ENCODE peak calls at places on chromosomes 11 and 22, in five cellular contexts. One of them, this sample, is unnamed.

GRCh38 chr11:131037873-131038272 is 121.6 kb upstream of the SNX19 start:
- DNase-seq in neural progenitor cell: peak; percentile 16
- DNase-seq in SK-N-SH: no peak
- DNase-seq in GM23338: peak; percentile 24
- DNase-seq in PC-9: no peak
- DNase-seq in this sample: no peak

GRCh38 chr11:11731311-11732083 is 109.7 kb upstream of the GALNT18 start:
- DNase-seq in SK-N-SH: no peak
- DNase-seq in PC-9: no peak
- DNase-seq in GM23338: no peak
- DNase-seq in neural progenitor cell: no peak
- DNase-seq in this sample: peak; percentile 85

GRCh38 chr11:27183672-27184457 is 143.2 kb downstream of the BBOX1 start:
- DNase-seq in neural progenitor cell: peak; percentile 75
- DNase-seq in PC-9: peak; percentile 56
- DNase-seq in GM23338: peak; percentile 82
- DNase-seq in SK-N-SH: peak; percentile 25
- DNase-seq in this sample: peak; percentile 86

GRCh38 chr22:27494821-27495220 is 306.7 kb downstream of the MN1 start:
- DNase-seq in neural progenitor cell: peak; percentile 92
- DNase-seq in GM23338: peak; percentile 32
- DNase-seq in SK-N-SH: no peak
- DNase-seq in PC-9: no peak
- DNase-seq in this sample: no peak

GRCh38 chr11:130874955-130875531 is 41.2 kb downstream of the SNX19 start:
- DNase-seq in SK-N-SH: no peak
- DNase-seq in PC-9: no peak
- DNase-seq in GM23338: no peak
- DNase-seq in neural progenitor cell: no peak
- DNase-seq in this sample: peak; percentile 20

GRCh38 chr11:70078796-70079616 is 889 bp downstream of the ANO1 start:
- DNase-seq in neural progenitor cell: peak; percentile 36
- DNase-seq in GM23338: peak; percentile 57
- DNase-seq in SK-N-SH: peak; percentile 59
- DNase-seq in PC-9: no peak
- DNase-seq in this sample: no peak

GRCh38 chr22:30324008-30324730 is 2.6 kb downstream of the TBC1D10A start:
- DNase-seq in PC-9: no peak
- DNase-seq in SK-N-SH: no peak
- DNase-seq in GM23338: no peak
- DNase-seq in neural progenitor cell: no peak
- DNase-seq in this sample: peak; percentile 77

GRCh38 chr11:58770627-58771457 is 39.1 kb upstream of the GLYAT start:
- DNase-seq in neural progenitor cell: no peak
- DNase-seq in PC-9: peak; percentile 89
- DNase-seq in SK-N-SH: no peak
- DNase-seq in GM23338: no peak
- DNase-seq in this sample: peak; percentile 91

GRCh38 chr22:23384451-23384850 is 195.6 kb downstream of the IGLL1 start:
- DNase-seq in PC-9: no peak
- DNase-seq in SK-N-SH: no peak
- DNase-seq in GM23338: no peak
- DNase-seq in neural progenitor cell: no peak
- DNase-seq in this sample: no peak

GRCh38 chr22:44839061-44839460 is 86.7 kb downstream of the ARHGAP8 start:
- DNase-seq in PC-9: no peak
- DNase-seq in GM23338: no peak
- DNase-seq in neural progenitor cell: no peak
- DNase-seq in SK-N-SH: no peak
- DNase-seq in this sample: no peak

DNA sequence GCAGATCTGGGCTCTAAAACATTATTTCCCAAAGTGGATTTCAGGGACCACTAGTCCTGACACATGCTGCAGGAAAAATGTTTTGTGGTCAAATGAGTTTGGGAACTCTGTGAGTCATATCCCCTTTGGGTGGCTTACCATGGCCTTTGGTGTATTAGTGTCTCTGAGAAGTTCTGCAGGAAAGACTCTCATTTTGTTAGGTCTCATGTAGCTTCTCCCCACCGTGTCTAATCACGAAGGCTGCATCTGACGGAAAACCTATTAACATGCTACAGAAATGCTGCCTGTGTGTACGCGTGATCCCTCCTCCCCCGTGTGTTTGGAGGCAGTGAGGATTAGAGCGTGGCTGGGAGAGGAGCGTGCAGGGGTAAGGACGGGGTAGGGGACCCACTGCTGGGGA is 191.7 kb downstream of the ST3GAL4 start:
- DNase-seq in neural progenitor cell: no peak
- DNase-seq in GM23338: no peak
- DNase-seq in SK-N-SH: no peak
- DNase-seq in PC-9: no peak
- DNase-seq in this sample: peak; percentile 87
- H3K4me2 ChIP-seq in neural progenitor cell: no peak overlapping the region
- H3K4me2 ChIP-seq in GM23338: no peak overlapping the region
- H3K4me2 ChIP-seq in SK-N-SH: peak overlapping the region; percentile 35
- H3K4me2 ChIP-seq in PC-9: no peak overlapping the region
- H3K4me2 ChIP-seq in this sample: peak overlapping the region; percentile 44

GRCh38 chr11:126417463-126417862 is 62.0 kb downstream of the ST3GAL4 start:
- DNase-seq in GM23338: no peak
- DNase-seq in neural progenitor cell: no peak
- DNase-seq in PC-9: no peak
- DNase-seq in SK-N-SH: no peak
- DNase-seq in this sample: no peak
- H3K4me3 ChIP-seq in GM23338: peak overlapping the region; percentile 56
- H3K4me3 ChIP-seq in neural progenitor cell: no peak overlapping the region
- H3K4me3 ChIP-seq in PC-9: no peak overlapping the region
- H3K4me3 ChIP-seq in SK-N-SH: no peak overlapping the region
- H3K4me3 ChIP-seq in this sample: no peak overlapping the region

DNA sequence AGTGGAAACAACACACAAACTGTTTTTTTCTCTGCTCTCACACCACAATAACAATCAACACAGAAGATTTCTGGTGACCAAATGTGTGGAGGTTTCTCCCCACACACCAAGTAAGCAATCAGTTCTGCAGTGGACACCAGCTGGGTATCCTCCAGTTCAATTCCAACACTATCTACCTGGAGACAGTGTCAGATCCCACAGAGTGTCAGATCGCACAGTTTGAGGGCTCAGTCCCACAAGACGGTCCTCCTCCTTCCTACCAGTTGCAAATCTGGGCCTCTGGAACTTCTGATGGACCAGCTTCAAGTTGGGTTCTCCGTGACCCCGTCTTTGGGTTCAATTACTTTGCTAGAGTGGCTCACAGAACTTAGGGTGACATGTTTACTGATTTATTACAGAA is 9.0 kb downstream of the SWAP70 start:
- DNase-seq in SK-N-SH: no peak
- DNase-seq in neural progenitor cell: no peak
- DNase-seq in PC-9: no peak
- DNase-seq in GM23338: no peak
- DNase-seq in this sample: no peak
- H3F3A ChIP-seq in SK-N-SH: peaks cover 11% of the 10 kb centered on the region
- H3F3A ChIP-seq in neural progenitor cell: peaks cover 54% of the 10 kb centered on the region
- H3F3A ChIP-seq in PC-9: no peaks in the 10 kb centered on the region
- H3F3A ChIP-seq in GM23338: no peaks in the 10 kb centered on the region
- H3F3A ChIP-seq in this sample: peaks cover 15% of the 10 kb centered on the region

DNA sequence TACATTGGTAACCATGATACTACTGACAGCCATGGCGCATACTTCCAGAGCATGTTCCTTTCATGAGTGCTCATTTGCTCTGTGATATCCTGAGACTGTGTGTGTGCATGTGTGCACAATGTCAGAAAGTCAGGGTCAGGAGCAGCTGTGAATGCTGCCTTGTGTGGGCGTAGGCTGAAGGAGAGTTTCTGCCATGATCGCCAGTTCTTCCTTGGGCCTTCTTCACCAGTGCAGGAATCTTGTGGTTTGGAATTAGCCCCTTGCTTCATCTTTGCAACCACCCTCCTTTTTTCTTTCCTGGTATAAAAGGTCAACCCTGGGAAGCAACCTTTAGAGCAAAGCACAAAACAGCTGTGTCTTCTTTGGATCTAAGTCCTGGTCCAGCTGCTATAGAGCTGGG is 10.3 kb downstream of the TUBA8 start:
- DNase-seq in SK-N-SH: no peak
- DNase-seq in PC-9: no peak
- DNase-seq in GM23338: no peak
- DNase-seq in neural progenitor cell: no peak
- DNase-seq in this sample: no peak
- H3K4me2 ChIP-seq in SK-N-SH: no peak overlapping the region
- H3K4me2 ChIP-seq in PC-9: no peak overlapping the region
- H3K4me2 ChIP-seq in GM23338: no peak overlapping the region
- H3K4me2 ChIP-seq in neural progenitor cell: no peak overlapping the region
- H3K4me2 ChIP-seq in this sample: no peak overlapping the region

DNA sequence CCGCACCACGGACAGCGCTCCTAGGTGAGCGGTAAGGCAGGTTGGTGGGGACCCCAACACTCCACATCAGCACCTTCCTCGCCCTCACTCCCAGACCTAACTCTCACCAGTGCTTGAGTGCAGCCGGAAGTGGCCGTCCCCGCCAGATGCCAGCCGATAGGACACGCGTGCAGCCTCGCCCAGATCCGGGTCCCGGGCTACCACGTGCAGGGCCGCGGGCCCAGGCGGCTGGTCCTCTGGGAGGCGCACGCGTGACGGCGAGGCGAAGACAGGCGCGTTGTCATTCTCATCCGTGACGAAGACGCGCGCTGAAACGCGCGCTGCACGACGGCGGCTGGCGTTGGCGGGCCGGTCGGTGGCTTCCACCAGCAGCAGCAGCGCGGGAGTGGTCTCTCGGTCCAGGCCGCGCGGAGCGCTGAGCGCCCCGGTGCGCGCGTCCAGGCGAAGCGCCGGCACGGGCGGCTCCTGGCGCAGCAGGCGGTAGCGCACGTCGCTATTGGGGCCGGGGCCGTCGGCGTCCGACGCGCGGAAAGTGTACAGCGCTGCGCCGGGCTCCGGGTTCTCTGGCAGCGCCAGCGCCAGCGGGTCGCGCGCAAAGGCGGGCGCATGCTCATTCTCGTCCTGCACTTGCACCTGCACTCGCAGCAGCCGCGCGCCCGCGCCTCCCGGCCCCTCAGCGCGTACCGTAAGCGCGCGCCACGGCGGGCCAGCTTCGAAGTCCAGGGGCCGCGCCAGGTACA is 10.8 kb upstream of the TPP1 start:
- DNase-seq in PC-9: no peak
- DNase-seq in neural progenitor cell: peak; percentile 84
- DNase-seq in GM23338: peak; percentile 87
- DNase-seq in SK-N-SH: no peak
- DNase-seq in this sample: no peak
- H3K4me3 ChIP-seq in PC-9: no peak overlapping the region
- H3K4me3 ChIP-seq in neural progenitor cell: peak overlapping the region; percentile 51
- H3K4me3 ChIP-seq in GM23338: peak overlapping the region; percentile 69
- H3K4me3 ChIP-seq in SK-N-SH: no peak overlapping the region
- H3K4me3 ChIP-seq in this sample: no peak overlapping the region

GRCh38 chr11:73996161-73996747 is 12.6 kb downstream of the UCP3 start:
- DNase-seq in PC-9: no peak
- DNase-seq in neural progenitor cell: no peak
- DNase-seq in GM23338: no peak
- DNase-seq in SK-N-SH: no peak
- DNase-seq in this sample: no peak
- H3F3A ChIP-seq in PC-9: no peaks in the 10 kb centered on the region
- H3F3A ChIP-seq in neural progenitor cell: no peaks in the 10 kb centered on the region
- H3F3A ChIP-seq in GM23338: no peaks in the 10 kb centered on the region
- H3F3A ChIP-seq in SK-N-SH: peaks cover 4% of the 10 kb centered on the region
- H3F3A ChIP-seq in this sample: no peaks in the 10 kb centered on the region

GRCh38 chr11:36890841-36891240 is 292.8 kb upstream of the RAG2 start:
- DNase-seq in neural progenitor cell: no peak
- DNase-seq in PC-9: no peak
- DNase-seq in GM23338: no peak
- DNase-seq in SK-N-SH: no peak
- DNase-seq in this sample: no peak
- H3K4me2 ChIP-seq in neural progenitor cell: no peak overlapping the region
- H3K4me2 ChIP-seq in PC-9: no peak overlapping the region
- H3K4me2 ChIP-seq in GM23338: no peak overlapping the region
- H3K4me2 ChIP-seq in SK-N-SH: no peak overlapping the region
- H3K4me2 ChIP-seq in this sample: no peak overlapping the region

GRCh38 chr11:103867481-103867880 is 169.0 kb upstream of the DDI1 start:
- DNase-seq in neural progenitor cell: no peak
- DNase-seq in SK-N-SH: no peak
- DNase-seq in PC-9: no peak
- DNase-seq in GM23338: no peak
- DNase-seq in this sample: no peak

GRCh38 chr11:103875855-103876510 is 160.5 kb upstream of the DDI1 start:
- DNase-seq in SK-N-SH: no peak
- DNase-seq in GM23338: no peak
- DNase-seq in neural progenitor cell: no peak
- DNase-seq in PC-9: no peak
- DNase-seq in this sample: no peak

GRCh38 chr11:103871923-103872551 is 164.4 kb upstream of the DDI1 start:
- DNase-seq in neural progenitor cell: no peak
- DNase-seq in GM23338: no peak
- DNase-seq in SK-N-SH: no peak
- DNase-seq in PC-9: no peak
- DNase-seq in this sample: no peak

GRCh38 chr11:103872748-103873147 is 163.7 kb upstream of the DDI1 start:
- DNase-seq in SK-N-SH: no peak
- DNase-seq in GM23338: no peak
- DNase-seq in PC-9: peak; percentile 45
- DNase-seq in neural progenitor cell: no peak
- DNase-seq in this sample: no peak

DNA sequence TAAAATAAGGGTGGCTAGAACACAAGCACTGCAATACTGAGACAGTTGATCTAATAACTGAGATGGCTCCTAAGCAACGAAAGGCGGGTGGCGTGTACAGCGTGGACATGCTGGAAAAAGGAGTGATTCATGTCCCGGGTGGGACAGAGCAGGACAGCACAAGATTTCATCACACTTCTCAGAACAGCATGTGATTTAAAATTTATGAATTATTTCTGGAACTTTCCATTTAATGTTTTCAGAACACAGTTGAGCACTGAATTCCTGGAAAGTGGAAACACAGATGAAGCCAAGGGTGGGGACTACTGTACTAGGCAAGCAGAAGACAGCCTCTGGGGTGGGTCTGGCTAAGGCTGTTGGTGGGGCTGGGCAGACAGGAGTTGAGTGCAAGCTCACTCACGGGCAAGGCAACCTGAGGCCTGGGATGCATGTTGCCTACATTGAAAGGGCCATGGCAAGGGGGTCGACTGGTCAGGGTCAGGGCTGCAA is 165.6 kb upstream of the DDI1 start:
- DNase-seq in neural progenitor cell: no peak
- DNase-seq in SK-N-SH: no peak
- DNase-seq in PC-9: no peak
- DNase-seq in GM23338: no peak
- DNase-seq in this sample: peak; percentile 26
- H3K4me3 ChIP-seq in neural progenitor cell: no peak overlapping the region
- H3K4me3 ChIP-seq in SK-N-SH: no peak overlapping the region
- H3K4me3 ChIP-seq in PC-9: no peak overlapping the region
- H3K4me3 ChIP-seq in GM23338: no peak overlapping the region
- H3K4me3 ChIP-seq in this sample: no peak overlapping the region

GRCh38 chr11:46119053-46119351 is 2.3 kb downstream of the PHF21A start:
- DNase-seq in PC-9: no peak
- DNase-seq in SK-N-SH: no peak
- DNase-seq in GM23338: no peak
- DNase-seq in neural progenitor cell: no peak
- DNase-seq in this sample: peak; percentile 55
- H3F3A ChIP-seq in PC-9: peaks cover 25% of the 10 kb centered on the region
- H3F3A ChIP-seq in SK-N-SH: peaks cover 25% of the 10 kb centered on the region
- H3F3A ChIP-seq in GM23338: peaks cover 3% of the 10 kb centered on the region
- H3F3A ChIP-seq in neural progenitor cell: peaks cover 43% of the 10 kb centered on the region
- H3F3A ChIP-seq in this sample: peaks cover 16% of the 10 kb centered on the region

This sample was measured in GM23248.